ENCODE peak calls at places on chromosomes 4 and X, in ten cellular contexts. N is sigmoid colon, M is suprapubic skin, L is lower leg skin, R is Peyer's patch, O is esophagus muscularis mucosa, K is IMR-90, Y is adrenal gland, D is heart left ventricle, P is A549. W is an unnamed sample.

GRCh38 chrX:77785400-77785745 is 643 bp downstream of the ATRX start:
- DNase-seq in N (no peak), M (no peak), L (no peak), R (no peak), O (no peak), K (peak), Y (peak), D (no peak), P (peak), W (peak)

GRCh38 chr4:81198609-81199008 is 16.4 kb downstream of the PRKG2 start:
- DNase-seq in N (no peak), M (no peak), L (no peak), R (no peak), O (no peak), K (no peak), Y (no peak), D (no peak), P (no peak), W (no peak)

GRCh38 chr4:8086751-8087445 is 71.7 kb downstream of the ABLIM2 start:
- DNase-seq in N (no peak), M (no peak), L (no peak), R (no peak), O (no peak), K (no peak), Y (no peak), D (no peak), P (no peak), W (no peak)

GRCh38 chr4:186624951-186625350 is 69.6 kb upstream of the MTNR1A start:
- DNase-seq in N (no peak), M (no peak), L (no peak), R (no peak), O (no peak), K (peak), Y (no peak), D (no peak), P (no peak), W (no peak)

GRCh38 chr4:94127707-94128328 is 79.8 kb upstream of the SMARCAD1 start:
- DNase-seq in N (no peak), M (no peak), L (no peak), R (no peak), O (no peak), K (peak), Y (no peak), D (no peak), P (peak), W (peak)

GRCh38 chrX:100973411-100973810 is 3.9 kb downstream of the ARL13A start:
- DNase-seq in N (no peak), M (no peak), L (no peak), R (no peak), O (no peak), K (peak), Y (no peak), D (no peak), P (no peak), W (no peak)

GRCh38 chrX:139158256-139158655 is 372.3 kb upstream of the F9 start:
- DNase-seq in N (no peak), M (no peak), L (no peak), R (no peak), O (no peak), K (no peak), Y (no peak), D (no peak), P (no peak), W (no peak)

GRCh38 chrX:76109654-76110053 is 63.2 kb upstream of the PBDC1 start:
- DNase-seq in N (no peak), M (no peak), L (no peak), R (no peak), O (no peak), K (no peak), Y (no peak), D (no peak), P (no peak), W (no peak)

GRCh38 chr4:10160280-10160856 is 43.8 kb upstream of the WDR1 start:
- DNase-seq in N (no peak), M (no peak), L (no peak), R (no peak), O (no peak), K (peak), Y (no peak), D (no peak), P (no peak), W (peak)

GRCh38 chrX:153804621-153805020 is 10.2 kb downstream of the SSR4 start:
- DNase-seq in N (no peak), M (no peak), L (no peak), R (no peak), O (no peak), K (no peak), Y (no peak), D (no peak), P (no peak), W (no peak)

GRCh38 chrX:12955882-12956703 is 18.8 kb upstream of the TMSB4X start:
- DNase-seq in N (no peak), M (no peak), L (no peak), R (no peak), O (no peak), K (peak), Y (peak), D (peak), P (no peak), W (peak)
- TF ChIP-seq POLR2A in N (no peak), M (no peak), L (no peak), R (no peak), O (no peak), K (no peak), Y (no peak), D (no peak), P (no peak), W (peak)

GRCh38 chr4:6771229-6771671 is 11.3 kb upstream of the KIAA0232 start:
- DNase-seq in N (peak), M (peak), L (no peak), R (peak), O (no peak), K (peak), Y (no peak), D (peak), P (no peak), W (no peak)
- TF ChIP-seq POLR2A in N (no peak), M (no peak), L (no peak), R (no peak), O (no peak), K (no peak), Y (no peak), D (peak), P (no peak), W (no peak)

GRCh38 chrX:45771560-45772340 is 571.1 kb upstream of the DIPK2B start:
- DNase-seq in N (no peak), M (no peak), L (no peak), R (peak), O (no peak), K (peak), Y (peak), D (no peak), P (no peak), W (peak)
- TF ChIP-seq POLR2A in N (no peak), M (no peak), L (no peak), R (no peak), O (no peak), K (no peak), Y (no peak), D (no peak), P (no peak), W (no peak)

GRCh38 chr4:69829678-69830077 is 30.3 kb downstream of the SULT1E1 start:
- DNase-seq in N (no peak), M (no peak), L (no peak), R (no peak), O (no peak), K (no peak), Y (no peak), D (no peak), P (no peak), W (peak)
- TF ChIP-seq POLR2A in N (no peak), M (no peak), L (no peak), R (no peak), O (no peak), K (no peak), Y (no peak), D (no peak), P (no peak), W (no peak)

DNA sequence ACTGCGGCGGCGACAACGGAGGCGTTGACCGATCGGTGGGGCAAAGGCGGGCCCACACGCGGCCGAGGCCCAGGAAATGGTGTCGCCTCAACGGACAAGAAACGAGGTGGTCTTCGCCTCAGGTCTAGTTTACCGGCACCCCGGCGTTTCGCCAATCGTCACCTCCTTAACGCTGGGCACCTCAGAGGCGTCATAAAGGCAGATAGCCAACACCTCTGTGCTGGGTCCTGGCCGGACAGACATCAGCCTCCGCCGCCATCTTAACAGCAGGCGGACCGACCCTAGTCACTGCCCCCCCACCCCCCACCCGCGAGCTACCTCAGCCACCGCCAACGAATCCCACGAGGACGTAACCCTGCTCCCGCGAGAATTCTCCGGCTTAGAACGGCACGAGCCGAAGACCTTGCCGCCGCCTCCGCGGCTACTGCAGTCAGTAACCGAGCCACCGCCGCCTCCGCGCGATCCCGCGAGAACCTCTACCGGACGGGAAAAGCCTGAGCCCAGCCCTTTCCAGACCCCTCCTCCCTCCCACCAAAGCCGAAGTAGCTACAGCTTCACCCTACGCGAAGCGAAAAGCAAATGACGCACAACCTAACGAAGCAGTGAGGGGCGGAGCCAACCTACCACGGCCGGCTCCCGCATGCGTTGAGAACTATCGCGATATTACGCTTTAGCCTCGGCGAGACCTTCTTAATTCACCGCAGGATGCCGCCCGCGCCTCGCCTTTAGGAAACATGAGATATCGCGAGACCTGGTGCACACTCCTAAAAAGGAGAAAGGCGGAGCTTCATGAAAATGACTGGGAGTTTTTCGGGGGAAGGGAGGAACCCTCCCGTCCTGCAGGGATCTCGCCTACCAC is 2.7 kb downstream of the HUWE1 start:
- DNase-seq in N (peak), M (peak), L (peak), R (peak), O (peak), K (peak), Y (peak), D (peak), P (peak), W (peak)
- TF ChIP-seq POLR2A in N (peak), M (no peak), L (no peak), R (peak), O (no peak), K (peak), Y (peak), D (peak), P (peak), W (peak)

DNA sequence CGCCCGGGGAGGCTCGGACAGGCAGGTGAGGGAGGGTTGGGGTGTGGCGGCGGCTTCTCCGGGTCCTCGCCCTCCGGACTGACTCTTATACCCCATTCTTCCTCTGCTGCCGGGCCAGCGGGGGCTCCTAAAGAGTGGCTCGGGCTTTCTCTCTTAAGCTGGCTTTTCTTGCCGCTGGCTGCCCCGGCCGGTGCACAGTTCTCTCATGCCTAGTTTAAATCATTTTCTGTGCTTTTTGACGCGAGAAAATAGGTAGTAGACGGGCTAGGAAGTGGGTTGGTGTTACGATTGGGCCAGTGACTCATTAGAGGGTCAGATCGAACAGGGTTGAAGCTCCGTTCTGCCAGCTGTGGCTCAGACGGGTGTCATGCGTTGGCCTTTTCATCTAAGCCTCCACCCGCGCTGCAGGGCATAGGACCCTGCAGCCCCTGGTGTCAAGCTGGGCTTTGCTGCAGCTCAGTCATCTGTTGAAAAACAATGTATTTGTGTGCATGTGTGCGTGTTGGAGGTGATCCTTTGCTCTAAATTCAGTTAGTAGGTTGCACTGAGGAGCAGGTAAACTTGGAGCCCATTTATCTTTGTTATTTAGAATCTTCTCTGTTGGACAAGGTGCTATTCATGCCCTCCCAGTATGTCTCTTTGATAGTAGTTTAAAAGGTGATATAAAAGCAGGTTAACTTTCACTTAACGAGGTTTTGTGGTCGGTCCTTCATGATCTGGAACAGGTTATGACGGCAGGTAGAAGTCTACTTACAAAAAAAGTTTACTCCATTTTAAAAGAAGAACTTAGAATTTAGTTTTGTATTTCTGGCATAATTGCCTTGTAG is 792 bp downstream of the BMP2K start:
- DNase-seq in N (peak), M (no peak), L (peak), R (peak), O (no peak), K (peak), Y (peak), D (peak), P (peak), W (peak)
- TF ChIP-seq POLR2A in N (no peak), M (no peak), L (no peak), R (no peak), O (no peak), K (no peak), Y (no peak), D (no peak), P (no peak), W (peak)

GRCh38 chr4:73220815-73221214 is 37.8 kb downstream of the ANKRD17 start:
- DNase-seq in N (no peak), M (no peak), L (no peak), R (no peak), O (no peak), K (no peak), Y (no peak), D (no peak), P (no peak), W (no peak)

GRCh38 chr4:73221734-73222133 is 36.9 kb downstream of the ANKRD17 start:
- DNase-seq in N (no peak), M (no peak), L (no peak), R (no peak), O (no peak), K (no peak), Y (no peak), D (no peak), P (no peak), W (peak)

GRCh38 chr4:73224886-73225285 is 33.7 kb downstream of the ANKRD17 start:
- DNase-seq in N (no peak), M (no peak), L (no peak), R (no peak), O (no peak), K (no peak), Y (no peak), D (no peak), P (no peak), W (no peak)

GRCh38 chr4:73223258-73223651 is 35.3 kb downstream of the ANKRD17 start:
- DNase-seq in N (no peak), M (no peak), L (no peak), R (no peak), O (no peak), K (no peak), Y (no peak), D (no peak), P (no peak), W (no peak)

GRCh38 chr4:73222466-73223257 is 35.9 kb downstream of the ANKRD17 start:
- DNase-seq in N (peak), M (no peak), L (peak), R (no peak), O (no peak), K (peak), Y (peak), D (peak), P (peak), W (peak)
- TF ChIP-seq POLR2A in N (no peak), M (no peak), L (no peak), R (peak), O (no peak), K (peak), Y (peak), D (no peak), P (no peak), W (peak)